ENCODE peak calls at places on chromosome 4, in seven cellular contexts. One of them, this sample, is unnamed.

GRCh38 chr4:18593297-18594002 is 571.9 kb upstream of the LCORL start:
- DNase-seq in tibial nerve: peak
- DNase-seq in fibroblast of mammary gland: peak
- DNase-seq in IMR-90: peak
- DNase-seq in choroid plexus epithelial cell: peak
- DNase-seq in astrocyte of the spinal cord: peak
- DNase-seq in fibroblast of the aortic adventitia: peak
- DNase-seq in this sample: peak

GRCh38 chr4:2354127-2354526 is 64.3 kb downstream of the ZFYVE28 start:
- DNase-seq in astrocyte of the spinal cord: no peak
- DNase-seq in fibroblast of mammary gland: peak
- DNase-seq in fibroblast of the aortic adventitia: no peak
- DNase-seq in tibial nerve: no peak
- DNase-seq in IMR-90: no peak
- DNase-seq in choroid plexus epithelial cell: peak
- DNase-seq in this sample: no peak

GRCh38 chr4:26851129-26851528 is 9.5 kb upstream of the STIM2 start:
- DNase-seq in astrocyte of the spinal cord: no peak
- DNase-seq in choroid plexus epithelial cell: no peak
- DNase-seq in fibroblast of the aortic adventitia: no peak
- DNase-seq in fibroblast of mammary gland: no peak
- DNase-seq in IMR-90: no peak
- DNase-seq in tibial nerve: no peak
- DNase-seq in this sample: no peak

GRCh38 chr4:138111462-138112000 is 130.6 kb downstream of the SLC7A11 start:
- DNase-seq in tibial nerve: no peak
- DNase-seq in fibroblast of the aortic adventitia: peak
- DNase-seq in astrocyte of the spinal cord: peak
- DNase-seq in fibroblast of mammary gland: no peak
- DNase-seq in choroid plexus epithelial cell: peak
- DNase-seq in IMR-90: peak
- DNase-seq in this sample: peak

GRCh38 chr4:173835863-173836262 is 305.8 kb upstream of the HAND2 start:
- DNase-seq in fibroblast of mammary gland: peak
- DNase-seq in fibroblast of the aortic adventitia: peak
- DNase-seq in choroid plexus epithelial cell: peak
- DNase-seq in IMR-90: peak
- DNase-seq in astrocyte of the spinal cord: peak
- DNase-seq in tibial nerve: no peak
- DNase-seq in this sample: peak

GRCh38 chr4:124777007-124777406 is 64.5 kb upstream of the ANKRD50 start:
- DNase-seq in astrocyte of the spinal cord: peak
- DNase-seq in fibroblast of the aortic adventitia: no peak
- DNase-seq in fibroblast of mammary gland: no peak
- DNase-seq in choroid plexus epithelial cell: peak
- DNase-seq in tibial nerve: no peak
- DNase-seq in IMR-90: peak
- DNase-seq in this sample: no peak

GRCh38 chr4:71476240-71476639 is 137.4 kb downstream of the SLC4A4 start:
- DNase-seq in tibial nerve: no peak
- DNase-seq in choroid plexus epithelial cell: no peak
- DNase-seq in fibroblast of mammary gland: no peak
- DNase-seq in IMR-90: peak
- DNase-seq in astrocyte of the spinal cord: no peak
- DNase-seq in fibroblast of the aortic adventitia: no peak
- DNase-seq in this sample: no peak

GRCh38 chr4:89913623-89914022 is 19.0 kb downstream of the MMRN1 start:
- DNase-seq in tibial nerve: no peak
- DNase-seq in choroid plexus epithelial cell: no peak
- DNase-seq in IMR-90: no peak
- DNase-seq in astrocyte of the spinal cord: no peak
- DNase-seq in fibroblast of the aortic adventitia: no peak
- DNase-seq in fibroblast of mammary gland: no peak
- DNase-seq in this sample: no peak

GRCh38 chr4:18571252-18571885 is 549.8 kb upstream of the LCORL start:
- DNase-seq in tibial nerve: no peak
- DNase-seq in astrocyte of the spinal cord: no peak
- DNase-seq in fibroblast of the aortic adventitia: no peak
- DNase-seq in IMR-90: no peak
- DNase-seq in fibroblast of mammary gland: no peak
- DNase-seq in choroid plexus epithelial cell: no peak
- DNase-seq in this sample: no peak

GRCh38 chr4:101037249-101037648 is 310.1 kb downstream of the PPP3CA start:
- DNase-seq in fibroblast of mammary gland: no peak
- DNase-seq in choroid plexus epithelial cell: no peak
- DNase-seq in fibroblast of the aortic adventitia: peak
- DNase-seq in tibial nerve: no peak
- DNase-seq in astrocyte of the spinal cord: no peak
- DNase-seq in IMR-90: no peak
- DNase-seq in this sample: peak

GRCh38 chr4:161133877-161134276 is 1029.9 kb downstream of the FSTL5 start:
- DNase-seq in astrocyte of the spinal cord: no peak
- DNase-seq in fibroblast of the aortic adventitia: no peak
- DNase-seq in IMR-90: no peak
- DNase-seq in fibroblast of mammary gland: no peak
- DNase-seq in choroid plexus epithelial cell: no peak
- DNase-seq in tibial nerve: no peak
- DNase-seq in this sample: no peak

GRCh38 chr4:2825184-2825506 is 18.5 kb upstream of the ADD1 start:
- DNase-seq in fibroblast of mammary gland: no peak
- DNase-seq in tibial nerve: no peak
- DNase-seq in choroid plexus epithelial cell: no peak
- DNase-seq in IMR-90: no peak
- DNase-seq in astrocyte of the spinal cord: no peak
- DNase-seq in fibroblast of the aortic adventitia: no peak
- DNase-seq in this sample: no peak

GRCh38 chr4:92791876-92792490 is 488.2 kb downstream of the GRID2 start:
- DNase-seq in IMR-90: no peak
- DNase-seq in choroid plexus epithelial cell: no peak
- DNase-seq in tibial nerve: no peak
- DNase-seq in fibroblast of mammary gland: no peak
- DNase-seq in fibroblast of the aortic adventitia: no peak
- DNase-seq in astrocyte of the spinal cord: no peak
- DNase-seq in this sample: no peak

GRCh38 chr4:78293841-78294301 is 236.7 kb downstream of the FRAS1 start:
- DNase-seq in tibial nerve: no peak
- DNase-seq in astrocyte of the spinal cord: peak
- DNase-seq in fibroblast of mammary gland: peak
- DNase-seq in fibroblast of the aortic adventitia: peak
- DNase-seq in choroid plexus epithelial cell: peak
- DNase-seq in IMR-90: peak
- DNase-seq in this sample: peak

GRCh38 chr4:3612934-3613333 is 80.7 kb upstream of the LRPAP1 start:
- DNase-seq in fibroblast of the aortic adventitia: no peak
- DNase-seq in astrocyte of the spinal cord: no peak
- DNase-seq in fibroblast of mammary gland: no peak
- DNase-seq in choroid plexus epithelial cell: no peak
- DNase-seq in IMR-90: no peak
- DNase-seq in tibial nerve: no peak
- DNase-seq in this sample: no peak

GRCh38 chr4:76055005-76055404 is 19.1 kb upstream of the CXCL11 start:
- DNase-seq in astrocyte of the spinal cord: no peak
- DNase-seq in fibroblast of mammary gland: no peak
- DNase-seq in choroid plexus epithelial cell: no peak
- DNase-seq in tibial nerve: no peak
- DNase-seq in IMR-90: no peak
- DNase-seq in fibroblast of the aortic adventitia: no peak
- DNase-seq in this sample: peak

GRCh38 chr4:85514117-85514516 is 39.2 kb downstream of the ARHGAP24 start:
- DNase-seq in astrocyte of the spinal cord: peak
- DNase-seq in fibroblast of mammary gland: no peak
- DNase-seq in choroid plexus epithelial cell: peak
- DNase-seq in IMR-90: no peak
- DNase-seq in tibial nerve: no peak
- DNase-seq in fibroblast of the aortic adventitia: peak
- DNase-seq in this sample: no peak

DNA sequence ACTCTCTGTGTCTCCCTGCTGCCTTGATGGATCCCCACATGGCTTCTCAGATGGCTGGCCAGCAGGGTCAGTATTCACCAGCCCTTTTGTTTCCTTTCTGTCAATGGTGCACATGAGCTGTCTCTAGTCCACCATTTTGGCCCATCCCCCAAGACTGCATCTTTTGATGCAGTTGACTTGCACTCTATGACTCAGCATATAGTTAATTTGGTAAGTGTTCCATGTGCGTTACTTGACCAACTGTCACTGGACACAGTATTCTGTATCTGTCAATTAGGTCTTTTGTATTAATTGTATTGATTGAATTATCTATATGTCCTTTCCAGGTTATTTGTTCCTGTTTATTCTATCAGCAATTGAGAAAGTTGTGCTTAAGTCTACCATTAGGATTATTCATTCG is 29.2 kb downstream of the PRDM5 start:
- DNase-seq in choroid plexus epithelial cell: no peak
- DNase-seq in fibroblast of the aortic adventitia: no peak
- DNase-seq in IMR-90: no peak
- DNase-seq in astrocyte of the spinal cord: no peak
- DNase-seq in fibroblast of mammary gland: no peak
- DNase-seq in tibial nerve: no peak
- DNase-seq in this sample: no peak
- H3K4me3 ChIP-seq in choroid plexus epithelial cell: no peak
- H3K4me3 ChIP-seq in fibroblast of the aortic adventitia: no peak
- H3K4me3 ChIP-seq in IMR-90: no peak
- H3K4me3 ChIP-seq in astrocyte of the spinal cord: no peak
- H3K4me3 ChIP-seq in fibroblast of mammary gland: no peak
- H3K4me3 ChIP-seq in tibial nerve: no peak
- H3K4me3 ChIP-seq in this sample: no peak

GRCh38 chr4:122224348-122224747 is 72.2 kb downstream of the BLTP1 start:
- DNase-seq in IMR-90: peak
- DNase-seq in astrocyte of the spinal cord: peak
- DNase-seq in choroid plexus epithelial cell: peak
- DNase-seq in tibial nerve: no peak
- DNase-seq in fibroblast of mammary gland: peak
- DNase-seq in fibroblast of the aortic adventitia: peak
- DNase-seq in this sample: peak
- TF ChIP-seq CTCF in IMR-90: peak
- TF ChIP-seq CTCF in astrocyte of the spinal cord: peak
- TF ChIP-seq CTCF in choroid plexus epithelial cell: peak
- TF ChIP-seq CTCF in tibial nerve: no peak
- TF ChIP-seq CTCF in fibroblast of mammary gland: peak
- TF ChIP-seq CTCF in fibroblast of the aortic adventitia: peak
- TF ChIP-seq CTCF in this sample: peak

DNA sequence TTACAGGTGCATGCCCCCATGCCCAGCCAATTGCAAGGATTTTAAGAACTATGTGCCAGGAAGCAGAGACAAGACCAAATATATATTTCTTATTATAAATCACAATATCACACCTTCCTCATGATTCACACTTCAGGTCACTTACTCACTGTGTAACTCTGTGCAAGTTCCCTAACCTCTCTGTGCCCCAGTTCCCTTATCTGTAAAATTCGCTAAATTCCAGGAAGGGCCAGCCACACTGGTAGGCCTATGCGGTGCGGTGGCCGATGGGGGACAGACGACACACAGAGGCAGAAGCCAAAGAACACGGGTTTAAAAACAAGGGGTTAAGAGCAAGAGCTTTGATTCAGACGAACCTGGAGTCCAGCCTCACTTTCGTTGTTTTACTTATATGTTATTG is 2.8 kb downstream of the TRIM2 start:
- DNase-seq in tibial nerve: no peak
- DNase-seq in fibroblast of mammary gland: no peak
- DNase-seq in choroid plexus epithelial cell: no peak
- DNase-seq in astrocyte of the spinal cord: no peak
- DNase-seq in IMR-90: no peak
- DNase-seq in fibroblast of the aortic adventitia: no peak
- DNase-seq in this sample: no peak
- H3K4me3 ChIP-seq in tibial nerve: no peak
- H3K4me3 ChIP-seq in fibroblast of mammary gland: no peak
- H3K4me3 ChIP-seq in choroid plexus epithelial cell: no peak
- H3K4me3 ChIP-seq in astrocyte of the spinal cord: no peak
- H3K4me3 ChIP-seq in IMR-90: no peak
- H3K4me3 ChIP-seq in fibroblast of the aortic adventitia: no peak
- H3K4me3 ChIP-seq in this sample: no peak

GRCh38 chr4:186588503-186588902 is 33.1 kb upstream of the MTNR1A start:
- DNase-seq in fibroblast of the aortic adventitia: no peak
- DNase-seq in fibroblast of mammary gland: no peak
- DNase-seq in astrocyte of the spinal cord: no peak
- DNase-seq in choroid plexus epithelial cell: no peak
- DNase-seq in IMR-90: no peak
- DNase-seq in tibial nerve: no peak
- DNase-seq in this sample: no peak

GRCh38 chr4:186591651-186592050 is 36.3 kb upstream of the MTNR1A start:
- DNase-seq in choroid plexus epithelial cell: no peak
- DNase-seq in fibroblast of mammary gland: no peak
- DNase-seq in IMR-90: no peak
- DNase-seq in tibial nerve: no peak
- DNase-seq in fibroblast of the aortic adventitia: no peak
- DNase-seq in astrocyte of the spinal cord: no peak
- DNase-seq in this sample: no peak

GRCh38 chr4:186586190-186586589 is 30.8 kb upstream of the MTNR1A start:
- DNase-seq in fibroblast of mammary gland: no peak
- DNase-seq in choroid plexus epithelial cell: peak
- DNase-seq in fibroblast of the aortic adventitia: no peak
- DNase-seq in astrocyte of the spinal cord: peak
- DNase-seq in IMR-90: no peak
- DNase-seq in tibial nerve: no peak
- DNase-seq in this sample: no peak

GRCh38 chr4:186584912-186585311 is 29.5 kb upstream of the MTNR1A start:
- DNase-seq in choroid plexus epithelial cell: no peak
- DNase-seq in astrocyte of the spinal cord: no peak
- DNase-seq in fibroblast of mammary gland: no peak
- DNase-seq in fibroblast of the aortic adventitia: peak
- DNase-seq in IMR-90: no peak
- DNase-seq in tibial nerve: no peak
- DNase-seq in this sample: no peak

GRCh38 chr4:186587416-186588018 is 32.1 kb upstream of the MTNR1A start:
- DNase-seq in fibroblast of mammary gland: peak
- DNase-seq in choroid plexus epithelial cell: peak
- DNase-seq in astrocyte of the spinal cord: peak
- DNase-seq in tibial nerve: peak
- DNase-seq in IMR-90: peak
- DNase-seq in fibroblast of the aortic adventitia: peak
- DNase-seq in this sample: peak
- TF ChIP-seq CTCF in fibroblast of mammary gland: peak
- TF ChIP-seq CTCF in choroid plexus epithelial cell: peak
- TF ChIP-seq CTCF in astrocyte of the spinal cord: peak
- TF ChIP-seq CTCF in tibial nerve: peak
- TF ChIP-seq CTCF in IMR-90: peak
- TF ChIP-seq CTCF in fibroblast of the aortic adventitia: peak
- TF ChIP-seq CTCF in this sample: peak

DNA sequence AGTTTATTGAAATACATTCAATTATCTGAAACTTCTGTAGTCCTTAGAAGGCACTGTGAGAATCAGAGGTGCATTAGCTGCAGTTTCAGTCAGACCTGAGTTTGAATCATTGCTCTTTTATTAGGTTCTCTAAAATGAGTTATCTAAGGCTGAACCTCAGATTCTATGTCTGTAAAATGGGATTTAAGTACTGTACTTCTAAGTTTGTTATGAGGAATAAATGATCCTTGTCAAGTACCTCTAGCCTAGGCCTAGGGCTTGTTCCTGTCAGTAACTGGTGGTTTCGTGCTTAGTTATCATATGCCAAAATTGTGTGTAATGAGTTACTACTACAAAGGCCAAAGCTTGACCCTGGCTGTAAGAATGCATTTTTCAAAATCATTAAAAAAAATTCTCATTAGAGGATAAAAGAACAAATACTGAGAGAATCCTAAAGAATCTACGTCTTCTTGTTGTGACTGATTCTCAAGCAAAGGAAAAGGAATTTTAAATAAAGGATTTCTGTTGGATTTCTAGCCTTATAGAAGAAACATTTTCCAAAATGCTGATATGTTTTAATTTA is 65.8 kb downstream of the SLIT2 start:
- DNase-seq in astrocyte of the spinal cord: no peak
- DNase-seq in choroid plexus epithelial cell: no peak
- DNase-seq in fibroblast of mammary gland: no peak
- DNase-seq in fibroblast of the aortic adventitia: peak
- DNase-seq in IMR-90: no peak
- DNase-seq in tibial nerve: no peak
- DNase-seq in this sample: no peak
- H3K4me3 ChIP-seq in astrocyte of the spinal cord: no peak
- H3K4me3 ChIP-seq in choroid plexus epithelial cell: no peak
- H3K4me3 ChIP-seq in fibroblast of mammary gland: no peak
- H3K4me3 ChIP-seq in fibroblast of the aortic adventitia: no peak
- H3K4me3 ChIP-seq in IMR-90: no peak
- H3K4me3 ChIP-seq in tibial nerve: no peak
- H3K4me3 ChIP-seq in this sample: no peak